ENCODE peak calls at places on chromosomes 12 and 14, in five cellular contexts. One of them, this sample, is unnamed.
A peak's percentile ranks its signal among the peaks of the same experiment; 100 is the strongest.

GRCh38 chr12:49244161-49244560 is 20.7 kb upstream of the TUBA1C start:
- DNase-seq in cardiac fibroblast: peak; percentile 44
- DNase-seq in HuH-7.5: no peak
- DNase-seq in nucleus accumbens: no peak
- DNase-seq in EL: peak; percentile 81
- DNase-seq in this sample: peak; percentile 60

GRCh38 chr12:116060765-116061164 is 216.7 kb downstream of the MED13L start:
- DNase-seq in nucleus accumbens: no peak
- DNase-seq in cardiac fibroblast: no peak
- DNase-seq in HuH-7.5: no peak
- DNase-seq in EL: peak; percentile 36
- DNase-seq in this sample: peak; percentile 25

GRCh38 chr14:95480109-95480886 is 36.2 kb downstream of the SYNE3 start:
- DNase-seq in nucleus accumbens: no peak
- DNase-seq in EL: peak; percentile 55
- DNase-seq in cardiac fibroblast: peak; percentile 57
- DNase-seq in HuH-7.5: no peak
- DNase-seq in this sample: no peak

GRCh38 chr14:104782823-104783170 is 12.8 kb downstream of the AKT1 start:
- DNase-seq in nucleus accumbens: no peak
- DNase-seq in cardiac fibroblast: no peak
- DNase-seq in EL: no peak
- DNase-seq in HuH-7.5: no peak
- DNase-seq in this sample: no peak

GRCh38 chr12:122853582-122854245 is 18.5 kb downstream of the HIP1R start:
- DNase-seq in nucleus accumbens: no peak
- DNase-seq in HuH-7.5: no peak
- DNase-seq in EL: no peak
- DNase-seq in cardiac fibroblast: no peak
- DNase-seq in this sample: no peak

GRCh38 chr14:91376547-91377477 is 40.8 kb downstream of the CCDC88C start:
- DNase-seq in EL: no peak
- DNase-seq in HuH-7.5: no peak
- DNase-seq in nucleus accumbens: no peak
- DNase-seq in cardiac fibroblast: no peak
- DNase-seq in this sample: no peak

GRCh38 chr14:40362856-40363255 is 930.6 kb upstream of the FBXO33 start:
- DNase-seq in HuH-7.5: no peak
- DNase-seq in EL: no peak
- DNase-seq in cardiac fibroblast: no peak
- DNase-seq in nucleus accumbens: no peak
- DNase-seq in this sample: peak; percentile 3

GRCh38 chr12:57220770-57221168 is 4.2 kb downstream of the NXPH4 start:
- DNase-seq in nucleus accumbens: no peak
- DNase-seq in cardiac fibroblast: no peak
- DNase-seq in EL: no peak
- DNase-seq in HuH-7.5: no peak
- DNase-seq in this sample: no peak

GRCh38 chr12:10982244-10982643 is 4.5 kb downstream of the TAS2R50 start:
- DNase-seq in nucleus accumbens: no peak
- DNase-seq in cardiac fibroblast: no peak
- DNase-seq in EL: no peak
- DNase-seq in HuH-7.5: no peak
- DNase-seq in this sample: no peak

GRCh38 chr12:97561321-97562230 is 99.0 kb downstream of the RMST start:
- DNase-seq in EL: no peak
- DNase-seq in nucleus accumbens: no peak
- DNase-seq in HuH-7.5: no peak
- DNase-seq in cardiac fibroblast: no peak
- DNase-seq in this sample: peak; percentile 36

GRCh38 chr14:61342486-61342885 is 21.1 kb downstream of the PRKCH start:
- DNase-seq in HuH-7.5: no peak
- DNase-seq in EL: no peak
- DNase-seq in cardiac fibroblast: no peak
- DNase-seq in nucleus accumbens: no peak
- DNase-seq in this sample: no peak

GRCh38 chr14:60589442-60589841 is 59.8 kb downstream of the SIX1 start:
- DNase-seq in EL: no peak
- DNase-seq in cardiac fibroblast: no peak
- DNase-seq in nucleus accumbens: no peak
- DNase-seq in HuH-7.5: no peak
- DNase-seq in this sample: no peak

GRCh38 chr12:131056626-131057025 is 102.9 kb downstream of the ADGRD1 start:
- DNase-seq in EL: no peak
- DNase-seq in cardiac fibroblast: no peak
- DNase-seq in nucleus accumbens: no peak
- DNase-seq in HuH-7.5: no peak
- DNase-seq in this sample: no peak

GRCh38 chr12:16467304-16467703 is 119.9 kb downstream of the MGST1 start:
- DNase-seq in nucleus accumbens: no peak
- DNase-seq in HuH-7.5: no peak
- DNase-seq in EL: no peak
- DNase-seq in cardiac fibroblast: no peak
- DNase-seq in this sample: no peak

GRCh38 chr14:105860615-105861580 is 334.5 kb downstream of the TMEM121 start:
- DNase-seq in EL: no peak
- DNase-seq in nucleus accumbens: no peak
- DNase-seq in cardiac fibroblast: no peak
- DNase-seq in HuH-7.5: no peak
- DNase-seq in this sample: no peak

GRCh38 chr12:105057174-105057573 is 27.1 kb downstream of the ALDH1L2 start:
- DNase-seq in nucleus accumbens: no peak
- DNase-seq in HuH-7.5: no peak
- DNase-seq in cardiac fibroblast: no peak
- DNase-seq in EL: peak; percentile 8
- DNase-seq in this sample: no peak

GRCh38 chr12:77685112-77685511 is 145.6 kb upstream of the NAV3 start:
- DNase-seq in nucleus accumbens: peak; percentile 20
- DNase-seq in cardiac fibroblast: peak; percentile 85
- DNase-seq in HuH-7.5: peak; percentile 9
- DNase-seq in EL: peak; percentile 61
- DNase-seq in this sample: peak; percentile 89